ENCODE peak calls at places on chromosomes 3 and 15, in six cellular contexts. Q is esophagus squamous epithelium; R is A549; W is lung; H is fibroblast of mammary gland; S is CD8-positive, alpha-beta T cell. J is an unnamed sample.

GRCh38 chr3:37458162-37458895 is 283.9 kb upstream of the LRRFIP2 start:
- DNase-seq in S (no peak), H (peak; percentile 6), R (no peak), Q (no peak), W (no peak), J (no peak)

GRCh38 chr3:179186426-179186825 is 38.3 kb downstream of the PIK3CA start:
- DNase-seq in S (no peak), Q (no peak), R (no peak), H (peak; percentile 13), W (no peak), J (no peak)

GRCh38 chr3:45816544-45816943 is 20.2 kb upstream of the SLC6A20 start:
- DNase-seq in W (no peak), H (peak; percentile 60), S (no peak), R (no peak), Q (no peak), J (peak; percentile 89)

GRCh38 chr15:72155021-72155621 is 36.9 kb downstream of the SENP8 start:
- DNase-seq in R (peak; percentile 35), Q (no peak), S (no peak), H (peak; percentile 8), W (peak; percentile 94), J (peak; percentile 91)

GRCh38 chr3:134446800-134447199 is 39.0 kb downstream of the ANAPC13 start:
- DNase-seq in W (no peak), H (peak; percentile 83), Q (no peak), S (no peak), R (no peak), J (peak; percentile 59)

GRCh38 chr3:78809941-78810340 is 957.9 kb downstream of the ROBO1 start:
- DNase-seq in H (peak; percentile 60), W (no peak), Q (no peak), R (no peak), S (no peak), J (no peak)

GRCh38 chr15:98296653-98297052 is 336.1 kb downstream of the ARRDC4 start:
- DNase-seq in H (no peak), S (no peak), W (no peak), Q (no peak), R (no peak), J (peak; percentile 62)

GRCh38 chr3:52904552-52904951 is 7.2 kb upstream of the STIMATE start:
- DNase-seq in R (no peak), H (no peak), S (no peak), W (no peak), Q (no peak), J (no peak)

GRCh38 chr3:59056706-59057105 is 6.9 kb upstream of the CFAP20DC start:
- DNase-seq in R (no peak), S (no peak), W (no peak), H (peak; percentile 32), Q (no peak), J (peak; percentile 4)

GRCh38 chr3:59049671-59050331 is at the start of gene CFAP20DC:
- DNase-seq in Q (peak; percentile 35), S (peak; percentile 85), H (peak; percentile 94), R (peak; percentile 80), W (peak; percentile 90), J (peak; percentile 95)

DNA sequence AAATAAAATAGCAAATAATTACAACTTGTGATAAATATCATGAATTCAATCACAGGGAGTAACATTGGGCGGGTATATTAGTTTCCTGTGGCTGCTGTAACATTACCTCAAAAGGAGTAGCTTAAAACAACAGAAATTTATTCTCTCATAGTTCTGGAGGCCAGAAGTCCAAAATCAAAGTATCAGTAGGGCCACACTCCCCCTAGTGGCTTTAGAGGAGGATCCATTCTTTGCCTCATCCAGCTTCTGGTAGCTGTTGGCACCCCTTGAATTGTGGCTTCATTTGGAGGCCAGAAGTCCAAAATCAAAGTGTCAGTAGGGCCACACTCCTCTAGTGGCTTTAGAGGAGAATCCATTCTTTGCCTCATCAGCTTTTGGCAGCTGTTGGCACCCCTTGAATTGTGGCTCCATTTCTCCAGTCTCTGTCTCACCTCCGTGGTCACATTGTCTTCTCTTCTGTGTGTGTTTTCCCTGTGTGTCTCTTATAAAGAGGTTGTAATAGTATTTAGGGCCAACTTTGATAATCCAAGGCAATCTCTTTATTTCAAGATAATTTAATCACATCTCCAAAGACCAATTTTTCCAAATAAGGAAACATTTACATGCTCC is 3.1 kb upstream of the CFAP20DC start:
- DNase-seq in R (no peak), H (peak; percentile 62), Q (no peak), S (no peak), W (no peak), J (peak; percentile 64)
- TF ChIP-seq CTCF in R (peak; percentile 50), H (peak; percentile 74), Q (peak; percentile 42), S (peak; percentile 22), W (peak; percentile 31), J (peak; percentile 75)

GRCh38 chr3:27715454-27715806 is 6.7 kb downstream of the EOMES start:
- DNase-seq in S (no peak), R (no peak), Q (no peak), W (no peak), H (no peak), J (no peak)
- H3K4me3 ChIP-seq in S (peak overlapping the region; percentile 73), R (peak overlapping the region; percentile 19), Q (peak overlapping the region; percentile 68), W (no peak overlapping the region), H (no peak overlapping the region), J (no peak overlapping the region)

GRCh38 chr3:127746400-127747057 is 73.8 kb downstream of the ABTB1 start:
- DNase-seq in S (no peak), W (peak; percentile 54), Q (no peak), H (no peak), R (peak; percentile 76), J (peak; percentile 36)
- TF ChIP-seq CTCF in S (no peak), W (no peak), Q (no peak), H (no peak), R (peak; percentile 18), J (no peak)

GRCh38 chr15:90376789-90377188 is 11.3 kb upstream of the IQGAP1 start:
- DNase-seq in R (no peak), S (peak; percentile 69), W (no peak), H (no peak), Q (no peak), J (no peak)
- H3K4me3 ChIP-seq in R (no peak overlapping the region), S (peak overlapping the region; percentile 12), W (no peak overlapping the region), H (no peak overlapping the region), Q (no peak overlapping the region), J (no peak overlapping the region)